ENCODE peak calls at places on chromosomes 2 and 18, in six cellular contexts. Q is effector memory CD4-positive, alpha-beta T cell; I is body of pancreas; U is neuronal stem cell; N is MM.1S; O is small intestine. D is an unnamed sample. For H3K4me1, the result is how much of the 10 kb centered on the place peaks cover.

GRCh38 chr2:175441361-175441760 is 259.9 kb upstream of the ATP5MC3 start:
- DNase-seq in Q (no peak), I (no peak), U (no peak), N (no peak), O (no peak), D (no peak)

GRCh38 chr2:23380562-23381065 is 4.4 kb upstream of the KLHL29 start:
- DNase-seq in Q (no peak), I (no peak), U (no peak), N (peak), O (no peak), D (peak)

GRCh38 chr2:236271851-236272250 is 7.6 kb upstream of the ASB18 start:
- DNase-seq in Q (no peak), I (no peak), U (no peak), N (no peak), O (no peak), D (no peak)

GRCh38 chr2:235536711-235537110 is 42.9 kb downstream of the AGAP1 start:
- DNase-seq in Q (no peak), I (no peak), U (no peak), N (no peak), O (no peak), D (no peak)

GRCh38 chr2:32611366-32611765 is 16.5 kb upstream of the TTC27 start:
- DNase-seq in Q (no peak), I (peak), U (no peak), N (no peak), O (peak), D (no peak)

GRCh38 chr18:40159141-40160017 is 1795.7 kb upstream of the PIK3C3 start:
- DNase-seq in Q (no peak), I (no peak), U (peak), N (peak), O (peak), D (no peak)

GRCh38 chr2:64952896-64953482 is 36.2 kb upstream of the SLC1A4 start:
- DNase-seq in Q (no peak), I (no peak), U (no peak), N (no peak), O (no peak), D (no peak)

GRCh38 chr2:141767051-141767450 is 363.8 kb downstream of the LRP1B start:
- DNase-seq in Q (no peak), I (no peak), U (no peak), N (no peak), O (no peak), D (no peak)

GRCh38 chr2:141015339-141016047 is 1115.3 kb downstream of the LRP1B start:
- DNase-seq in Q (no peak), I (no peak), U (no peak), N (no peak), O (no peak), D (no peak)

GRCh38 chr2:30694286-30695055 is 112.8 kb downstream of the CAPN13 start:
- DNase-seq in Q (no peak), I (no peak), U (no peak), N (no peak), O (no peak), D (no peak)

GRCh38 chr2:210686401-210686800 is 130.0 kb downstream of the CPS1 start:
- DNase-seq in Q (no peak), I (no peak), U (no peak), N (no peak), O (no peak), D (no peak)

GRCh38 chr2:164705412-164706167 is 84.3 kb upstream of the GRB14 start:
- DNase-seq in Q (no peak), I (no peak), U (no peak), N (no peak), O (no peak), D (no peak)

GRCh38 chr18:48655460-48655859 is 116.6 kb downstream of the CTIF start:
- DNase-seq in Q (no peak), I (no peak), U (no peak), N (no peak), O (no peak), D (no peak)

GRCh38 chr2:104443137-104443536 is 410.8 kb upstream of the POU3F3 start:
- DNase-seq in Q (no peak), I (no peak), U (no peak), N (no peak), O (no peak), D (no peak)

GRCh38 chr2:104444392-104444791 is 409.5 kb upstream of the POU3F3 start:
- DNase-seq in Q (no peak), I (no peak), U (no peak), N (no peak), O (no peak), D (no peak)

GRCh38 chr2:104447831-104448434 is 406.0 kb upstream of the POU3F3 start:
- DNase-seq in Q (no peak), I (no peak), U (no peak), N (peak), O (no peak), D (no peak)

GRCh38 chr2:104448661-104449410 is 405.1 kb upstream of the POU3F3 start:
- DNase-seq in Q (no peak), I (no peak), U (no peak), N (no peak), O (no peak), D (no peak)

GRCh38 chr2:104444840-104445239 is 409.1 kb upstream of the POU3F3 start:
- DNase-seq in Q (no peak), I (no peak), U (no peak), N (no peak), O (no peak), D (no peak)
- H3K4me1 ChIP-seq in Q (under half), I (under half), U (under half), N (under half), O (under half), D (under half)

DNA sequence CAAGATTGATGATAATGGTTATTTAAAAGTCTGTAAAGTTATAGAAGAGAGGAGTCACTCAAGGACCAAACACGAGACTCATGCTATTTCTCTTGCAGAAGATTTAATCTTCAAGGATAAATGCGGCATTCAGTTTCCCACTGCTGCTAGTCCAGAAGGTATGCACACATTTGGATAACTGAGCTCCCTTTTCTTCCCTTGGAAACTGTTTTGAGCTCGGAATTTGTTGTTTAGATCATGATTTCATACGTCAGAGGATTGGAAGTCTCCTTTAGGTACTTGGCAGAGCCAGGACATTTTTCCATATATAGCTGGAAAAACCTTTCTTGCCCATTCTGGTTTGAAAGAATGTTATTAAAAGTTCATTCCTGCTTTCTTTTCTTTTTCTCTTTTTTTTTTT is 104.5 kb downstream of the PLCL1 start:
- DNase-seq in Q (no peak), I (no peak), U (no peak), N (no peak), O (no peak), D (no peak)
- H3K4me3 ChIP-seq in Q (no peak), I (no peak), U (no peak), N (no peak), O (no peak), D (no peak)

GRCh38 chr2:119261498-119262225 is 38.0 kb downstream of the STEAP3 start:
- DNase-seq in Q (no peak), I (no peak), U (no peak), N (no peak), O (no peak), D (no peak)

GRCh38 chr2:119264781-119265692 is 41.4 kb downstream of the STEAP3 start:
- DNase-seq in Q (no peak), I (peak), U (no peak), N (peak), O (peak), D (no peak)

GRCh38 chr2:119263025-119263424 is 39.4 kb downstream of the STEAP3 start:
- DNase-seq in Q (no peak), I (no peak), U (no peak), N (no peak), O (no peak), D (no peak)

GRCh38 chr2:119265693-119266066 is 42.0 kb downstream of the STEAP3 start:
- DNase-seq in Q (no peak), I (no peak), U (no peak), N (no peak), O (no peak), D (no peak)

GRCh38 chr2:119263656-119264055 is 40.0 kb downstream of the STEAP3 start:
- DNase-seq in Q (no peak), I (no peak), U (no peak), N (no peak), O (no peak), D (no peak)
- H3K27ac ChIP-seq in Q (no peak), I (no peak), U (no peak), N (no peak), O (no peak), D (no peak)

DNA sequence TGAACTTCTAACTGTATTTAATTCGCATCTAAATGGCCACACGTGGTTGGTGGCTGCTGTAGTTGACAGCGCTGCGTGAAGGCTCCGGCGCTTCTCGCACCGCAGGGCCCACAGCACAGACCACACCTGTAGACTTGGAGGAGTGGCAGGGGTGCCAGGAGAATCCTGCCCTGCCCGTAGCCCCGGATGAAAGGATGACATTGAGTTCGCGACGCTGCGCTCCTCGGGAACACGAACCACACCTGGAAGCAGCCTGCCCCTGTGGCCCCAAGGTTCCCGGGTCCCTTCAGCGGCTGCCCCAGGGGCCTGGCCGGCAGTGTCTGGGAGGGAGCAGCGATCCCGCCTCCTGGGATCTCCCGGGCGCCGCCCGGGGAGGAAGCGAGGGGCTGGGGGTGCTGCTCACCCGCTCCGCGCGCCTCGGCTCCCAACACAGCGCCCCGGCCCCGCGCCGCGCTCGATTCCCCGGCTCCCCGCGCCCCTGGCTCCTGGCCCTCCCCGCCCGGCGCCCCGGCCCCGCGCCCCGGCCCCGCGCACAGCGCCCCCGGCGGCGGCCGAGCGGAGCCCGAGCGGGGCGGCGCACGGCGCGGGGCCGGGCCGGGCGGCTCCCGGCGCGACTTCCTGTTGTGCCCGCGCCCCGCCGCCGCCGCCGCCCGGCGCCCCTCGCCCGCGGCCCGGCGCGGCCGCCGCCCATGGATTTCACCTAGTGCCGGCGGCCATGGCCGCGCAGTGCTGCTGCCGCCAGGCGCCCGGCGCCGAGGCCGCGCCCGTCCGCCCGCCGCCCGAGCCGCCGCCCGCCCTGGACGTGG is at the start of gene RNPEPL1:
- DNase-seq in Q (peak), I (peak), U (no peak), N (peak), O (peak), D (peak)
- H3K4me1 ChIP-seq in Q (half or more), I (half or more), U (under half), N (under half), O (under half), D (half or more)

DNA sequence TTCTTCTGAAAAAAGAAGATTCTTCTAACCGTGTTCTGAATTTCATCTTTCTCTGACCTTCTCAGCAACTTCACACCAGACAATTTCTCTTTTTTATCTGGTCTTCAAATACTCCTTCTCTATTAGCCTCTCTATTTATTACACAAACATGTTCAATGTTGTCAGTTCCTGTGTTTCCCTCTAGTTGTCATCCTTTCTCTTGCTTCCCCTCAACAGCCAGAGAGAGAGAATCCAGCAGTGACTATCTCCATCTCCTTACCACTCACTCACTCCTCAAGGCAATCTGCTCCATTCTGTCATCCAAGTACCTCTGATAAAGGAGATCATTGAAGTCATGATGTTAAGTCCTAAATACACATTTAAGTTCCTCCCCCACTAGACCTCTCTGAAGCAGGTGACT is 491.9 kb upstream of the CHAC2 start:
- DNase-seq in Q (no peak), I (no peak), U (no peak), N (no peak), O (no peak), D (no peak)
- H3K4me3 ChIP-seq in Q (no peak), I (no peak), U (no peak), N (no peak), O (no peak), D (no peak)

DNA sequence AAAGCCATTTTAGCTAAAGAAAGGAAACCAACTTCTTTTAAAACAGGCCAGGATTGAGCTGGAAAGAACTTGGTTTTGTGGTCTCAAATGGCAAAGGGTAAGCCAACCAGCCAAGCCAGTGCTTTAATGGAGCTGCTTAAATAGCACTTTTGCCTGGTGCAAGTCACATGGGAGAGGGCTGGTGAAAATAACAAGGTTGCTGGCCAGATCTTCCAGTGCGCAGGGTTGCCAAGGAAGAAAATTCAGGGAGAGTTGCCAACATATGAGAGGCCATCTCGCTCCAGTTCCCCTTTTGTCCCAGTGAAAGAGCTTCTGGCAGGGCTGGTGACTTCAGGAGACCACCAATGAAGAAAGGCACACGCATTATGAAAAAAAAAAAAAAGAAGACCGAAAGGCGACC is 57.3 kb downstream of the IRS1 start:
- DNase-seq in Q (no peak), I (peak), U (no peak), N (no peak), O (no peak), D (no peak)
- H3K27ac ChIP-seq in Q (no peak), I (peak), U (peak), N (no peak), O (peak), D (no peak)

DNA sequence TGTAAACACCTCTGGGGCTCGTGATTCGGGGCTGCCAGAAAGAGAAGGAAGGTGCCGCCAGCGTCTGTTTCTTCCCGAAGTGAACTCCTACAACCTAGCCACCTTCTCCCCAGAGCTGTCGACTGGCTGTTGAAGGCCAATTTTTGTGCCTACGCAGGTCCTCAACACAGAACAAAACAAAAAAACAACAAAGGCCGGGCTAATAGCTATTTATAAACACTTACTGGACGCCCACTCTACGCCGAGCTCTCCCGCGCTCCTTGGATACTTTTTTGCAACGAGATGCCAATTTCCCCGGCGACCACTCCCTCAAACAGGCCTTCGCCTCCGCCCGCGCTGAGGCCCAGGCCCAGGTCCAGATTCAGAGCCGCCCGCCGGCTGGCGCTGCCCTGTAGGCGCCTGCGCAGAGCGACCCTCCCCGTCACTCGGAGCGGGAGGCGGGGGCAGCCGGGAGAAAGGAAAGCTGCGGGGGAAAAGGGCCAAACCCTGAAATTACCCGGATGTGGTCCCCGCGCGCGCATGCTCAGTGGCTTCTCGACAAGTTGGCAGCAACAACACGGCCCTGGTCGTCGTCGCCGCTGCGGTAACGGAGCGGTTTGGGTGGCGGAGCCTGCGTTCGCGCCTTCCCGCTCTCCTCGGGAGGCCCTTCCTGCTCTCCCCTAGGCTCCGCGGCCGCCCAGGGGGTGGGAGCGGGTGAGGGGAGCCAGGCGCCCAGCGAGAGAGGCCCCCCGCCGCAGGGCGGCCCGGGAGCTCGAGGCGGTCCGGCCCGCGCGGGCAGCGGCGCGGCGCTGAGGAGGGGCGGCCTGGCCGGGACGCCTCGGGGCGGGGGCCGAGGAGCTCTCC is at the start of gene SMAD4:
- DNase-seq in Q (peak), I (peak), U (peak), N (peak), O (peak), D (peak)
- H3K4me1 ChIP-seq in Q (under half), I (half or more), U (under half), N (under half), O (under half), D (half or more)

DNA sequence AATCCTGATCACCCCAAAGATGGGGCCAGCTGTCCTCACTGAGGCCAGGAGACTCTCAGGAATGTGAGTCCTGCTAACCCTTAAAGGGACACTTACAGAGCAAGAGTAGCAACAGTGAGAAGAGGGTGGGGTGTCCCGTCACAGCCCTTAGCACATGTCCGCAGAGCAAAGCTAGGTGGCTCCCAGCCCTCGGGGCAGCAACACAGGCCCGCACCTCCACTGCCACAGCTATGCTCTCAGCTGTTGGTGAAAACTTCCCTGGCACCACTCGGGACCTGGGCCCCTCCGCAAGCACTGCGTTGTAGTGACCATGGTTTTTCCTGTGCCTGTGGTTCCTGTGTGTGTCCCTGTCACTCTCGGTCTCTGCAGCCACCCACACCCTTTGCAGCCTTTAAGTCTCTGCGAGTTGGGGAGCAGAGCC is 76.4 kb upstream of the UXS1 start:
- DNase-seq in Q (no peak), I (no peak), U (no peak), N (no peak), O (no peak), D (no peak)
- H3K4me3 ChIP-seq in Q (peak), I (no peak), U (no peak), N (peak), O (no peak), D (peak)

DNA sequence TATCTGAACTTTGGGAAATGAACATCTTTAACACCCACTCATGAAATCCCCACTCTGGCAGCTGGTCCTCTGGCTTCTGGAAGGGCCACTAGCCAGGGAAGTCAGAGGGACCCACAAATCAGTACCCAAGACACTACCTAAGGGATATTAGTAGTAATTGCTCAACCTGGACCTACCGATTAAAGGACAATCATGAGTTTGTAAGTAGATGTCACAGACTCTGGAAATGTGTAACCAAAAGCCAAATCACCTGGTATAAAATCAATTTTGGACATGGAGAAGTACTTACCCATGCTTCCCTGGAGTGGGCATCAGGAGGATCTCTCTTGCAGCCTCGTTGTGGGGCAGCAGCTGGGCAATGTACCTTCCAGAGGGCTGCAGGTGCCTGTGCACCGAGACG is 389.8 kb downstream of the ALK start:
- DNase-seq in Q (no peak), I (no peak), U (no peak), N (no peak), O (no peak), D (no peak)
- H3K27ac ChIP-seq in Q (no peak), I (no peak), U (no peak), N (no peak), O (no peak), D (no peak)

D was measured in CD4-positive, CD25-positive, alpha-beta regulatory T cell.